ENCODE peak calls at places on chromosomes 7 and 10, in five cellular contexts. I is adipocyte; P is NCI-H1105; B is right cardiac atrium; V is stimulated activated CD8-positive, alpha-beta memory T cell treated with anti-CD3 and anti-CD28 coated beads, Interleukin-4, amount 100 ng/mL, for 1 hour. Q is an unnamed sample.

GRCh38 chr10:49534670-49535381 is 4.1 kb downstream of the ERCC6 start:
- DNase-seq in P (no peak), I (peak), V (no peak), B (no peak), Q (no peak)

GRCh38 chr7:50664461-50664922 is 99.3 kb upstream of the DDC start:
- DNase-seq in I (peak), P (no peak), V (no peak), B (peak), Q (no peak)

GRCh38 chr10:22681783-22682183 is 32.6 kb downstream of the PIP4K2A start:
- DNase-seq in I (peak), B (peak), P (no peak), V (no peak), Q (peak)

GRCh38 chr10:86782691-86783418 is 26.4 kb downstream of the BMPR1A start:
- DNase-seq in I (no peak), B (no peak), P (no peak), V (no peak), Q (no peak)

GRCh38 chr10:6019010-6019782 is 41.9 kb upstream of the IL15RA start:
- DNase-seq in I (no peak), B (no peak), P (no peak), V (no peak), Q (no peak)

GRCh38 chr10:107614939-107615665 is 450.6 kb upstream of the SORCS1 start:
- DNase-seq in B (no peak), P (no peak), V (no peak), I (no peak), Q (no peak)

GRCh38 chr10:25631471-25631870 is 302.6 kb upstream of the MYO3A start:
- DNase-seq in V (no peak), P (no peak), I (no peak), B (no peak), Q (no peak)

GRCh38 chr10:24213881-24214280 is 4.9 kb downstream of the KIAA1217 start:
- DNase-seq in I (no peak), V (no peak), B (no peak), P (no peak), Q (no peak)

GRCh38 chr7:76051840-76052239 is 3.9 kb downstream of the MDH2 start:
- DNase-seq in B (no peak), I (no peak), P (no peak), V (no peak), Q (no peak)

GRCh38 chr10:98516352-98516751 is 69.6 kb upstream of the HPS1 start:
- DNase-seq in V (no peak), I (peak), P (no peak), B (no peak), Q (no peak)

GRCh38 chr10:15313034-15313433 is 58.1 kb downstream of the FAM171A1 start:
- DNase-seq in B (peak), P (no peak), V (no peak), I (no peak), Q (no peak)

GRCh38 chr10:132634241-132634946 is 96.8 kb downstream of the INPP5A start:
- DNase-seq in V (no peak), P (no peak), I (no peak), B (no peak), Q (no peak)

GRCh38 chr10:50851884-50852671 is 33.3 kb downstream of the A1CF start:
- DNase-seq in P (no peak), V (no peak), B (no peak), I (no peak), Q (no peak)

GRCh38 chr7:151684408-151685175 is 164.9 kb upstream of the RHEB start:
- DNase-seq in I (peak), P (no peak), B (no peak), V (no peak), Q (no peak)

GRCh38 chr10:128835361-128835760 is 631.7 kb upstream of the MGMT start:
- DNase-seq in I (no peak), B (no peak), V (no peak), P (no peak), Q (no peak)

GRCh38 chr7:42931447-42931833 is 534 bp downstream of the PSMA2 start:
- DNase-seq in B (no peak), P (no peak), I (peak), V (no peak), Q (no peak)

GRCh38 chr7:127629268-127629854 is 11.4 kb upstream of the PAX4 start:
- DNase-seq in B (peak), I (no peak), P (peak), V (no peak), Q (no peak)

GRCh38 chr7:133691727-133692450 is 435.3 kb upstream of the LRGUK start:
- DNase-seq in V (no peak), P (no peak), I (peak), B (no peak), Q (no peak)

GRCh38 chr7:134429481-134429880 is 29.4 kb downstream of the AKR1B1 start:
- DNase-seq in V (no peak), P (no peak), B (no peak), I (no peak), Q (no peak)

GRCh38 chr7:106071356-106071998 is 40.6 kb downstream of the SYPL1 start:
- DNase-seq in B (no peak), V (no peak), I (no peak), P (no peak), Q (peak)

GRCh38 chr10:89526396-89526795 is 9.0 kb downstream of the SLC16A12 start:
- DNase-seq in B (peak), V (no peak), I (no peak), P (no peak), Q (no peak)

GRCh38 chr10:4691776-4692175 is 134.2 kb upstream of the AKR1E2 start:
- DNase-seq in P (no peak), V (no peak), B (no peak), I (peak), Q (no peak)

GRCh38 chr7:98559958-98560357 is 57.1 kb upstream of the NPTX2 start:
- DNase-seq in B (no peak), I (no peak), P (no peak), V (no peak), Q (no peak)

GRCh38 chr10:32957341-32958084 is 517 bp downstream of the ITGB1 start:
- DNase-seq in B (peak), V (no peak), P (no peak), I (peak), Q (peak)

GRCh38 chr10:70579234-70580002 is 23.1 kb downstream of the PRF1 start:
- DNase-seq in V (no peak), I (no peak), P (no peak), B (no peak), Q (peak)

GRCh38 chr7:121076350-121077164 is 88.0 kb downstream of the CPED1 start:
- DNase-seq in B (no peak), I (peak), P (no peak), V (no peak), Q (no peak)

GRCh38 chr10:30510932-30511700 is 77.1 kb downstream of the MAP3K8 start:
- DNase-seq in I (no peak), B (no peak), P (no peak), V (no peak), Q (no peak)

GRCh38 chr7:127582361-127582760 is 3.0 kb downstream of the GCC1 start:
- DNase-seq in B (peak), V (no peak), I (no peak), P (no peak), Q (no peak)

GRCh38 chr7:102262536-102262935 is 24.1 kb upstream of the SH2B2 start:
- DNase-seq in V (no peak), B (no peak), I (no peak), P (no peak), Q (no peak)

GRCh38 chr10:132184816-132185593 is 1.7 kb upstream of the DPYSL4 start:
- DNase-seq in V (no peak), P (no peak), I (no peak), B (peak), Q (no peak)

GRCh38 chr7:133934262-133934973 is 192.7 kb upstream of the LRGUK start:
- DNase-seq in I (no peak), B (no peak), V (no peak), P (no peak), Q (no peak)

GRCh38 chr10:71748671-71749191 is 24.6 kb downstream of the VSIR start:
- DNase-seq in I (no peak), B (peak), V (no peak), P (no peak), Q (peak)

GRCh38 chr10:13414855-13415254 is 66.8 kb upstream of the SEPHS1 start:
- DNase-seq in B (no peak), I (no peak), P (no peak), V (no peak), Q (no peak)

GRCh38 chr10:12719365-12719764 is 282.1 kb downstream of the CCDC3 start:
- DNase-seq in P (no peak), B (peak), V (no peak), I (peak), Q (peak)

GRCh38 chr10:7417103-7417623 is 6.3 kb upstream of the SFMBT2 start:
- DNase-seq in I (peak), B (no peak), P (no peak), V (no peak), Q (no peak)

GRCh38 chr7:100503350-100503735 is 19.6 kb downstream of the NYAP1 start:
- DNase-seq in V (no peak), I (peak), P (no peak), B (no peak), Q (no peak)

GRCh38 chr7:46886669-46887374 is 695.1 kb downstream of the TNS3 start:
- DNase-seq in B (no peak), I (no peak), V (no peak), P (no peak), Q (no peak)

GRCh38 chr7:92830532-92831110 is 5.8 kb downstream of the CDK6 start:
- DNase-seq in P (no peak), B (no peak), V (no peak), I (peak), Q (no peak)